ENCODE peak calls at places on chromosomes 2 and 18, in ten cellular contexts. P is activated CD8-positive, alpha-beta T cell treated with anti-CD3 and anti-CD28 coated beads for 36 hours; N is head of caudate nucleus; I is activated CD4-positive, alpha-beta T cell treated with anti-CD3 and anti-CD28 coated beads for 48 hours; F is Karpas-422; L is activated naive CD4-positive, alpha-beta T cell treated with anti-CD3 and anti-CD28 coated beads for 36 hours; E is AG09309; Y is activated T-cell treated with anti-CD3 and anti-CD28 coated beads, Interleukin-2, amount 50 U/mL, for 72 hours; T is substantia nigra; A is AG08395. H is an unnamed sample.

GRCh38 chr2:126947090-126947404 is 48.4 kb downstream of the TEX51 start:
- DNase-seq in L (no peak), A (no peak), F (no peak), T (no peak), E (no peak), P (no peak), N (no peak), Y (no peak), I (no peak), H (no peak)

GRCh38 chr2:196971574-196972279 is 45.2 kb upstream of the PGAP1 start:
- DNase-seq in L (peak; percentile 18), P (peak; percentile 37), Y (peak; percentile 45), N (no peak), A (no peak), E (no peak), I (peak; percentile 38), T (no peak), F (no peak), H (no peak)

GRCh38 chr2:233331536-233331935 is 22.8 kb upstream of the DGKD start:
- DNase-seq in E (no peak), F (peak; percentile 88), P (peak; percentile 81), I (peak; percentile 66), A (no peak), Y (peak; percentile 53), L (peak; percentile 78), N (peak; percentile 34), T (no peak), H (no peak)

GRCh38 chr18:25497395-25497794 is 145.4 kb upstream of the ZNF521 start:
- DNase-seq in F (no peak), P (no peak), E (no peak), L (no peak), T (no peak), Y (no peak), A (no peak), N (no peak), I (no peak), H (no peak)

GRCh38 chr2:224555823-224556366 is 29.3 kb downstream of the CUL3 start:
- DNase-seq in N (no peak), L (no peak), A (no peak), P (no peak), F (no peak), E (no peak), T (no peak), Y (no peak), I (no peak), H (no peak)

GRCh38 chr2:167335627-167336026 is 447.3 kb downstream of the XIRP2 start:
- DNase-seq in N (no peak), Y (no peak), T (no peak), E (no peak), F (no peak), I (no peak), A (no peak), P (no peak), L (no peak), H (no peak)

GRCh38 chr2:147488472-147488871 is 356.4 kb upstream of the ACVR2A start:
- DNase-seq in A (no peak), E (no peak), N (no peak), T (no peak), Y (no peak), L (no peak), P (no peak), I (no peak), F (no peak), H (no peak)

GRCh38 chr2:165864353-165864752 is 70.3 kb upstream of the GALNT3 start:
- DNase-seq in T (no peak), E (no peak), N (peak; percentile 27), L (no peak), Y (no peak), A (no peak), P (no peak), F (no peak), I (no peak), H (no peak)